ENCODE peak calls at places on chromosomes 2 and 18, in seven cellular contexts. Z, X, L, Q, A, N and K are unnamed samples.

GRCh38 chr2:85009019-85009618 is 38.2 kb downstream of the KCMF1 start:
- DNase-seq in Z (no peak), X (no peak), L (no peak), Q (no peak), A (no peak), N (no peak), K (no peak)

GRCh38 chr2:126883661-126884030 is 15.0 kb upstream of the TEX51 start:
- DNase-seq in Z (no peak), X (no peak), L (no peak), Q (no peak), A (no peak), N (no peak), K (no peak)

GRCh38 chr2:193518061-193518817 is 1323.5 kb upstream of the TMEFF2 start:
- DNase-seq in Z (peak), X (peak), L (peak), Q (peak), A (no peak), N (no peak), K (peak)

GRCh38 chr18:46761054-46761769 is 4.4 kb upstream of the ST8SIA5 start:
- DNase-seq in Z (no peak), X (no peak), L (no peak), Q (no peak), A (no peak), N (no peak), K (no peak)

GRCh38 chr2:58186501-58186900 is 54.6 kb downstream of the FANCL start:
- DNase-seq in Z (no peak), X (no peak), L (no peak), Q (no peak), A (no peak), N (no peak), K (no peak)

GRCh38 chr2:149994057-149994728 is 406.6 kb upstream of the MMADHC start:
- DNase-seq in Z (peak), X (peak), L (peak), Q (peak), A (no peak), N (peak), K (peak)

GRCh38 chr2:221372156-221372870 is 199.8 kb downstream of the EPHA4 start:
- DNase-seq in Z (no peak), X (no peak), L (no peak), Q (no peak), A (no peak), N (no peak), K (no peak)

GRCh38 chr2:170212625-170213280 is 34.8 kb downstream of the MYO3B start:
- DNase-seq in Z (no peak), X (no peak), L (no peak), Q (no peak), A (no peak), N (no peak), K (no peak)

GRCh38 chr2:41933585-41934322 is 114.1 kb upstream of the PKDCC start:
- DNase-seq in Z (peak), X (peak), L (peak), Q (peak), A (peak), N (peak), K (peak)

GRCh38 chr2:235924675-235925063 is 243.5 kb downstream of the GBX2 start:
- DNase-seq in Z (no peak), X (no peak), L (no peak), Q (no peak), A (no peak), N (no peak), K (no peak)

GRCh38 chr18:49734836-49735235 is 78.5 kb downstream of the ACAA2 start:
- DNase-seq in Z (no peak), X (no peak), L (no peak), Q (no peak), A (no peak), N (no peak), K (no peak)

GRCh38 chr2:130827502-130828251 is 9.0 kb upstream of the ARHGEF4 start:
- DNase-seq in Z (no peak), X (peak), L (no peak), Q (no peak), A (no peak), N (peak), K (peak)

GRCh38 chr18:22490429-22490846 is 72.7 kb upstream of the CTAGE1 start:
- DNase-seq in Z (no peak), X (no peak), L (no peak), Q (no peak), A (no peak), N (no peak), K (no peak)
- TF ChIP-seq CTCF in Z (no peak), X (no peak), L (no peak), Q (no peak), A (no peak), N (no peak), K (no peak)

DNA sequence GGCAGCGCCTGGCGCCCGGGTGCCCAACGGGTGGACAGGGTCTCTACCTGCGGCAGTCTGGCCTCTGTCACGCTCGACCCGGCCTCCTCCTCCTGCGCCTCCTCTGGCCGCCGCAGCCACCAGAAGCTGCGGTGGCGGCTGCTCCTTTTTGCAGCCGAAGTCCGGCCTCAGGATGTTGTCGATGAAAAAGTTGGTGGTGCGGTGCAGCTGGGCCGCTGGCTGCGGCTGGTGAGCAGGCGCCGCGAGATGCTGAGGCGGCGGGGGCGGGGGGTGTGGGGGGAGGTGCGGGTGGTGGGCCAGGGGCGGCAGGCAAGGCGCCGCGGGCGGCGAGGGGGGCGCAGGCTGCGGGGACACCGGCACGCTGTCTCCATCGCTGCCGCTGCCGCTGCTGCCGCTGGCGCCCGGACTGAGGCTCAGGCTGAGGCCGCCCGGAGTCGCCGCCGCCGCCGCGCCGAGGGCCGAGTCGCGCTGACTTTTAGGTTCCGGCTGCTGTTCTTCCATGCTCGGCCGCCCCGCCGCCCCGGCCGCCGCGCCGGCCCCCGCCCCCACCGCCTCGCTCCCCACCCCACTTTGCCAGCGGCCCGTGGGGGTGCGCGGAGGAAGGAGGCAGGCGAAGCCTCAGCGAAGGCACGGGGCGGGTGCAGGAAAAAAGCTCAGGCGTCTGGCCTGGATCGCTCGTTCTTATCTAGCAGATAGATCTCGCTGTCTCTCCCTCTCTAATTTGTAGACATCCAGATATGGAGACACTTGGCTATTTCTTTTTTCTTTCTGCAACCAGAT is 591 bp downstream of the EN1 start:
- DNase-seq in Z (no peak), X (no peak), L (no peak), Q (no peak), A (no peak), N (no peak), K (no peak)
- H3K4me3 ChIP-seq in Z (no peak), X (no peak), L (peak), Q (no peak), A (no peak), N (peak), K (peak)

DNA sequence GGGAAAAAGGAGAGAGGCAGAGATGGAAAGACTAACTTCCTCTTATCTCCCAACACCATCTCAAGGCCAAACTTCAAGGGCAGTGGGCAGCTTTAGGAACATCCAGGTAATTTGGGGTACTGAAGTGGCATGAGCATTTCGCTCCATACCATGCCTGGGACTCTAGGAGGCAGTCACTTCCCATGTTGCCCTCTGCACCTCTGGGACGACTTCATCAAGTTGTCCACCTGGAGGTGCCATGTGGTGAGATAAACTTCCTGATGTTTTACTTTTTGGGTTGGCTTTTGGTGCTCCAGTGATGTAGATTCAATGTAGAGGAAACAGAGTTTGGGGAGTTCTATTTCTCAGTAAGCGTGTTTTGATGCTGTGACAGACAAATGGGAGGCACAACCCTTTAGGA is 56.3 kb upstream of the UPP2 start:
- DNase-seq in Z (no peak), X (no peak), L (no peak), Q (no peak), A (no peak), N (no peak), K (no peak)
- TF ChIP-seq CTCF in Z (peak), X (peak), L (no peak), Q (peak), A (no peak), N (no peak), K (no peak)

GRCh38 chr2:202267495-202267894 is 1.9 kb downstream of the NOP58 start:
- DNase-seq in Z (no peak), X (no peak), L (no peak), Q (no peak), A (no peak), N (no peak), K (no peak)
- H3K4me3 ChIP-seq in Z (peak), X (peak), L (peak), Q (peak), A (peak), N (peak), K (peak)

DNA sequence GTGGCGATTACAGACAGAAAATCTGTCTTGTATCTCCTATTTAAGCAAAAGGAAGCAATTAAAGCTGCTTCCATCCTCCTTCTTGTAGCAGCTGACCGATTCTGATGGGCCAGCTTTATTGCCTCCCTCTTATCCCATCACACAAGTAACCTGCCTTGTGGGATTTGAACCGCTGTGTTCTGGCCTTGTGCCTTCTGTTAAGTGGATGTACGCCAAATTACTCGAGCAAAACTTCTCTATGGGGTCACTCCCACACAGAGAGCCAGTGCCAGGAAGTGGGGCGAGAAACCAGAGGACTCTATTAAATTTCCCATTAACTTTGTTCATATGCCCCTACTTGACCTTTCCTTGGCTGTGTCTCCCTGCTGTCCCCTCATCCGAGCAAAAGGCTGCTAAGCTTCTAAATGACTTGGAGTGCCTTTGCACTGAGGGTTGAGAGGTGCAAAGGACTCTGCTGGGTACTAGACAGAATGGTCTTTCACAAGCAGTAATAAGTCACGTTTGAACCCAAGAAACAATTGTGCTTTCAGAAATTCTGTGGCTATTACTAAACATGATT is 672.5 kb downstream of the MBD2 start:
- DNase-seq in Z (no peak), X (no peak), L (no peak), Q (peak), A (no peak), N (no peak), K (no peak)
- TF ChIP-seq CTCF in Z (no peak), X (no peak), L (no peak), Q (no peak), A (no peak), N (no peak), K (no peak)

DNA sequence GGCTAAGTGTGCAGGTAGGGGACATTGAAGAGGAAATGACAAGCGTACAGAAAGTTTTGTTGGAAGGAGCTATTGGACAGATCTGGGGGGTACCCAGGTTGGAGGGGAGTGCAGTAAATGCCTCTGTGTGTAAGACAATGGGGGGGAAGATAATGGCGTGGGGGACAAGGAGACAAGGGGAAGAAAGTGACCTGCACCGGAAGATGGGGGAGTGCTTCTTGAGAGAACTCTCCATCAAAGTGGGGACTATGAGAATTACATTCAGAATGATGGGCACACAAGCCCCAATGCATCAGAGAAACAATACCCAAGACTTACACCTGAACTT is 189.9 kb downstream of the ALPK2 start:
- DNase-seq in Z (no peak), X (no peak), L (no peak), Q (no peak), A (no peak), N (no peak), K (no peak)
- H3K4me3 ChIP-seq in Z (peak), X (no peak), L (peak), Q (no peak), A (peak), N (peak), K (no peak)